ENCODE peak calls at places on chromosome 10, in five cellular contexts. One of them, this sample, is unnamed.

GRCh38 chr10:22461891-22462290 is 116.6 kb downstream of the SPAG6 start:
- DNase-seq in spleen: no peak
- DNase-seq in endothelial cell: no peak
- DNase-seq in MCF 10A: peak; percentile 56
- DNase-seq in heart right ventricle: no peak
- DNase-seq in this sample: no peak

GRCh38 chr10:12509016-12509793 is 159.9 kb downstream of the CAMK1D start:
- DNase-seq in spleen: no peak
- DNase-seq in endothelial cell: no peak
- DNase-seq in heart right ventricle: no peak
- DNase-seq in MCF 10A: no peak
- DNase-seq in this sample: no peak

GRCh38 chr10:113644185-113645120 is 19.4 kb downstream of the NRAP start:
- DNase-seq in MCF 10A: peak; percentile 11
- DNase-seq in endothelial cell: no peak
- DNase-seq in heart right ventricle: peak; percentile 14
- DNase-seq in spleen: no peak
- DNase-seq in this sample: no peak

GRCh38 chr10:103696411-103697145 is 158.8 kb downstream of the SH3PXD2A start:
- DNase-seq in heart right ventricle: peak; percentile 74
- DNase-seq in spleen: peak; percentile 81
- DNase-seq in endothelial cell: no peak
- DNase-seq in MCF 10A: peak; percentile 85
- DNase-seq in this sample: peak; percentile 30

GRCh38 chr10:97708976-97709745 is 4.4 kb upstream of the MARVELD1 start:
- DNase-seq in MCF 10A: peak; percentile 82
- DNase-seq in heart right ventricle: peak; percentile 79
- DNase-seq in spleen: peak; percentile 58
- DNase-seq in endothelial cell: peak; percentile 61
- DNase-seq in this sample: no peak

GRCh38 chr10:14211617-14212016 is 119.1 kb downstream of the FRMD4A start:
- DNase-seq in heart right ventricle: no peak
- DNase-seq in endothelial cell: no peak
- DNase-seq in MCF 10A: no peak
- DNase-seq in spleen: no peak
- DNase-seq in this sample: no peak

GRCh38 chr10:22338260-22338894 is 6.9 kb upstream of the SPAG6 start:
- DNase-seq in heart right ventricle: no peak
- DNase-seq in spleen: no peak
- DNase-seq in MCF 10A: no peak
- DNase-seq in endothelial cell: no peak
- DNase-seq in this sample: no peak

GRCh38 chr10:87579563-87579962 is 74.9 kb downstream of the MINPP1 start:
- DNase-seq in MCF 10A: no peak
- DNase-seq in endothelial cell: no peak
- DNase-seq in heart right ventricle: no peak
- DNase-seq in spleen: no peak
- DNase-seq in this sample: no peak

GRCh38 chr10:110337906-110338305 is 33.2 kb upstream of the SMNDC1 start:
- DNase-seq in heart right ventricle: no peak
- DNase-seq in spleen: no peak
- DNase-seq in endothelial cell: no peak
- DNase-seq in MCF 10A: peak; percentile 79
- DNase-seq in this sample: no peak

GRCh38 chr10:10804998-10805737 is 212.5 kb upstream of the CELF2 start:
- DNase-seq in heart right ventricle: no peak
- DNase-seq in spleen: no peak
- DNase-seq in MCF 10A: peak; percentile 55
- DNase-seq in endothelial cell: no peak
- DNase-seq in this sample: no peak

GRCh38 chr10:29353887-29354561 is 65.2 kb downstream of the LYZL1 start:
- DNase-seq in heart right ventricle: no peak
- DNase-seq in spleen: no peak
- DNase-seq in endothelial cell: no peak
- DNase-seq in MCF 10A: no peak
- DNase-seq in this sample: no peak

GRCh38 chr10:114349505-114350211 is 54.6 kb downstream of the AFAP1L2 start:
- DNase-seq in spleen: no peak
- DNase-seq in MCF 10A: no peak
- DNase-seq in heart right ventricle: peak; percentile 17
- DNase-seq in endothelial cell: no peak
- DNase-seq in this sample: no peak

GRCh38 chr10:59779656-59780521 is 26.6 kb upstream of the MRLN start:
- DNase-seq in MCF 10A: no peak
- DNase-seq in endothelial cell: no peak
- DNase-seq in spleen: no peak
- DNase-seq in heart right ventricle: peak; percentile 15
- DNase-seq in this sample: no peak

DNA sequence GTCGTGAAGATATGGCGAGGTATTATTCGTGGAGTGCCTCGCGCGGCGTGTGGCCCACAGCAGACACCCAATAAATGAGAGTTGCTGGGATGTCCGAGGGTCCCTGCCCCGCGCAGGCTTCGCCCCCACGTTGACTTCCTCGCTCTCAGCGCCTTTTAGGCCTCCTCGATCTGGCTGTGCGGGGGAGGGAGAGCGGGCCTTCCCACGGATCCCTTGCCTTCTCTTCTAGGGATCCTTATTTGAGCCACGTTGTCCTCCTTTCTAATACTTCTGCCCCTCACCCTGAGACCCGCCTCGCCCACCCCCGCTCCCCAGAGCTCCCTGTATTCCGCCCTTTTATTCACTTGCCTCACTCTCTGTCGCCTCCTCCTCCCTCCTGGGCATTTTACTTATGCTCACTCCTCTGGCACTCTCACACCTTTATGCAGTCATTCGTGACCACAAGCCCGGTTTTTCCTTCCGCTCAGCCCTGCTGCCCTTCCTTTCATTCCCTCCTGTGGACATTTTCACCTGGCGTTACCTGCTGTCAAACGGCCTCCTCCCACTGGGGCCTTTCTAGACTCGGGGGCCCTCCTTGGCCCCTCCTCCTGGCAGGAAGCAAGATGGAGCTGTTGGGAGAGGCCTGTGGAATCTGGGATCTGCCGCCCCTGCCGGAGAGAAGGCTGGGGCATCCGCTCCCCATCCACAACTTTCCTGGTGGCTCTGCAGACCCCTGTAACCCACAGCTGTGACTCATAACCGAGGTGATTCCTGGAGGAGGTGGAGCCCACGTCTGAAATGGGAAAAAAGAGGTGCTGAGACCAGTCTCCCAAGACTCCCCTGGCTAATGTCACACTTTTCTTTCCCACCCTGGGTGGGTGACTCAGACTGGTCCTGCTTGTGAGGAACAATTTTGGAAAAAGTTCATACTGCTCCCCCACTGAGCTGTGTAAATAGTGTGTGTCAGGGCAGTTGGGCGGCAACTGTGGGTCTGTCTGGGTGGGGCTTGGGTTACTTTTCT is 1.0 kb downstream of the VCL start:
- DNase-seq in spleen: peak; percentile 85
- DNase-seq in heart right ventricle: peak; percentile 71
- DNase-seq in endothelial cell: peak; percentile 71
- DNase-seq in MCF 10A: peak; percentile 83
- DNase-seq in this sample: peak; percentile 24
- TF ChIP-seq CTCF in spleen: peak; percentile 43
- TF ChIP-seq CTCF in heart right ventricle: peak; percentile 27
- TF ChIP-seq CTCF in endothelial cell: no peak
- TF ChIP-seq CTCF in MCF 10A: no peak
- TF ChIP-seq CTCF in this sample: no peak

DNA sequence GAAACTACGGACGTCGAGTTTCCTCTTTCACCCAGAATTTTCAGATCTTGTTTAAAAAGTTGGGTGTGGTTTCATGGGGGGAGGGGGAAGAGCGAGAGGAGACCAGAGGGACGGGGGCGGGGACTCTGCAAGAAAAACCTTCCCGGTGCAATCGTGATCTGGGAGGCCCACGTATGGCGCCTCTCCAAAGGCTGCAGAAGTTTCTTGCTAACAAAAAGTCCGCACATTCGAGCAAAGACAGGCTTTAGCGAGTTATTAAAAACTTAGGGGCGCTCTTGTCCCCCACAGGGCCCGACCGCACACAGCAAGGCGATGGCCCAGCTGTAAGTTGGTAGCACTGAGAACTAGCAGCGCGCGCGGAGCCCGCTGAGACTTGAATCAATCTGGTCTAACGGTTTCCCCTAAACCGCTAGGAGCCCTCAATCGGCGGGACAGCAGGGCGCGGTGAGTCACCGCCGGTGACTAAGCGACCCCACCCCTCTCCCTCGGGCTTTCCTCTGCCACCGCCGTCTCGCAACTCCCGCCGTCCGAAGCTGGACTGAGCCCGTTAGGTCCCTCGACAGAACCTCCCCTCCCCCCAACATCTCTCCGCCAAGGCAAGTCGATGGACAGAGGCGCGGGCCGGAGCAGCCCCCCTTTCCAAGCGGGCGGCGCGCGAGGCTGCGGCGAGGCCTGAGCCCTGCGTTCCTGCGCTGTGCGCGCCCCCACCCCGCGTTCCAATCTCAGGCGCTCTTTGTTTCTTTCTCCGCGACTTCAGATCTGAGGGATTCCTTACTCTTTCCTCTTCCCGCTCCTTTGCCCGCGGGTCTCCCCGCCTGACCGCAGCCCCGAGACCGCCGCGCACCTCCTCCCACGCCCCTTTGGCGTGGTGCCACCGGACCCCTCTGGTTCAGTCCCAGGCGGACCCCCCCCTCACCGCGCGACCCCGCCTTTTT is at the start of gene VIM:
- DNase-seq in spleen: peak; percentile 95
- DNase-seq in endothelial cell: peak; percentile 83
- DNase-seq in heart right ventricle: peak; percentile 92
- DNase-seq in MCF 10A: peak; percentile 97
- DNase-seq in this sample: peak; percentile 82
- TF ChIP-seq CTCF in spleen: peak; percentile 31
- TF ChIP-seq CTCF in endothelial cell: no peak
- TF ChIP-seq CTCF in heart right ventricle: no peak
- TF ChIP-seq CTCF in MCF 10A: no peak
- TF ChIP-seq CTCF in this sample: no peak

GRCh38 chr10:79106651-79107050 is 37.9 kb downstream of the ZMIZ1 start:
- DNase-seq in endothelial cell: no peak
- DNase-seq in MCF 10A: no peak
- DNase-seq in heart right ventricle: no peak
- DNase-seq in spleen: no peak
- DNase-seq in this sample: no peak

GRCh38 chr10:79104264-79104954 is 35.6 kb downstream of the ZMIZ1 start:
- DNase-seq in heart right ventricle: no peak
- DNase-seq in endothelial cell: no peak
- DNase-seq in spleen: peak; percentile 86
- DNase-seq in MCF 10A: peak; percentile 58
- DNase-seq in this sample: no peak

GRCh38 chr10:79105818-79106217 is 37.1 kb downstream of the ZMIZ1 start:
- DNase-seq in MCF 10A: no peak
- DNase-seq in heart right ventricle: no peak
- DNase-seq in spleen: no peak
- DNase-seq in endothelial cell: no peak
- DNase-seq in this sample: no peak

GRCh38 chr10:79106251-79106650 is 37.5 kb downstream of the ZMIZ1 start:
- DNase-seq in heart right ventricle: no peak
- DNase-seq in MCF 10A: no peak
- DNase-seq in endothelial cell: no peak
- DNase-seq in spleen: no peak
- DNase-seq in this sample: no peak

GRCh38 chr10:79105164-79105739 is 36.5 kb downstream of the ZMIZ1 start:
- DNase-seq in MCF 10A: no peak
- DNase-seq in heart right ventricle: no peak
- DNase-seq in spleen: no peak
- DNase-seq in endothelial cell: no peak
- DNase-seq in this sample: no peak
- TF ChIP-seq CTCF in MCF 10A: no peak
- TF ChIP-seq CTCF in heart right ventricle: no peak
- TF ChIP-seq CTCF in spleen: no peak
- TF ChIP-seq CTCF in endothelial cell: no peak
- TF ChIP-seq CTCF in this sample: no peak

GRCh38 chr10:128846927-128847326 is 620.1 kb upstream of the MGMT start:
- DNase-seq in spleen: no peak
- DNase-seq in endothelial cell: no peak
- DNase-seq in heart right ventricle: no peak
- DNase-seq in MCF 10A: no peak
- DNase-seq in this sample: no peak

GRCh38 chr10:128848807-128849206 is 618.2 kb upstream of the MGMT start:
- DNase-seq in MCF 10A: no peak
- DNase-seq in endothelial cell: no peak
- DNase-seq in spleen: no peak
- DNase-seq in heart right ventricle: peak; percentile 38
- DNase-seq in this sample: no peak

GRCh38 chr10:128839134-128839533 is 627.9 kb upstream of the MGMT start:
- DNase-seq in endothelial cell: no peak
- DNase-seq in spleen: no peak
- DNase-seq in MCF 10A: no peak
- DNase-seq in heart right ventricle: no peak
- DNase-seq in this sample: no peak

GRCh38 chr10:128839701-128840100 is 627.3 kb upstream of the MGMT start:
- DNase-seq in endothelial cell: no peak
- DNase-seq in heart right ventricle: no peak
- DNase-seq in MCF 10A: no peak
- DNase-seq in spleen: no peak
- DNase-seq in this sample: no peak

DNA sequence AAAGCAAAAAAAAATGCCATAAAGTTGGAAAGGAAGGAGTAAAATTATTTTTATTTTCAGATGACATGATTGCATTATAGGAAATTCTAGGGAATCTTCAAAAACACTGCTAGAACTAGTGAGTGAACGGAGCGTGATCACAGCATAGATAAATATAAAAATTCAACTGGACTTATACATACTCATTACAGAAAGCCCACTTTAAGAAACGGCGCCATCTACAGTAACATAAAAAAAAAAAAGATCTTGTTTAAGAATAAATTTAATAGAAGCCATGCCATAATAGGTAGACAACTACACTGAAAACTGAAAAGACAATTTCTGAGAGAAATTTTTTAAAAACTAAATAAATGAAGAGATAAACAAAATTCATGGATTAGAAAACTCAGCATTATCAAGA is 623.1 kb upstream of the MGMT start:
- DNase-seq in spleen: no peak
- DNase-seq in endothelial cell: no peak
- DNase-seq in heart right ventricle: no peak
- DNase-seq in MCF 10A: peak; percentile 25
- DNase-seq in this sample: no peak
- TF ChIP-seq CTCF in spleen: no peak
- TF ChIP-seq CTCF in endothelial cell: peak; percentile 23
- TF ChIP-seq CTCF in heart right ventricle: no peak
- TF ChIP-seq CTCF in MCF 10A: no peak
- TF ChIP-seq CTCF in this sample: no peak

GRCh38 chr10:35424680-35425285 is 88.5 kb downstream of the CCNY start:
- DNase-seq in heart right ventricle: no peak
- DNase-seq in MCF 10A: no peak
- DNase-seq in endothelial cell: no peak
- DNase-seq in spleen: no peak
- DNase-seq in this sample: no peak

GRCh38 chr10:35422236-35422635 is 85.9 kb downstream of the CCNY start:
- DNase-seq in spleen: no peak
- DNase-seq in MCF 10A: peak; percentile 50
- DNase-seq in heart right ventricle: no peak
- DNase-seq in endothelial cell: no peak
- DNase-seq in this sample: no peak

GRCh38 chr10:35421553-35422178 is 85.4 kb downstream of the CCNY start:
- DNase-seq in endothelial cell: no peak
- DNase-seq in MCF 10A: peak; percentile 82
- DNase-seq in spleen: no peak
- DNase-seq in heart right ventricle: no peak
- DNase-seq in this sample: no peak

GRCh38 chr10:35425596-35425995 is 89.3 kb downstream of the CCNY start:
- DNase-seq in endothelial cell: no peak
- DNase-seq in heart right ventricle: no peak
- DNase-seq in MCF 10A: no peak
- DNase-seq in spleen: no peak
- DNase-seq in this sample: no peak

GRCh38 chr10:35423505-35424306 is 87.4 kb downstream of the CCNY start:
- DNase-seq in MCF 10A: peak; percentile 58
- DNase-seq in endothelial cell: no peak
- DNase-seq in spleen: no peak
- DNase-seq in heart right ventricle: no peak
- DNase-seq in this sample: no peak
- TF ChIP-seq CTCF in MCF 10A: no peak
- TF ChIP-seq CTCF in endothelial cell: no peak
- TF ChIP-seq CTCF in spleen: no peak
- TF ChIP-seq CTCF in heart right ventricle: no peak
- TF ChIP-seq CTCF in this sample: no peak

This sample was measured in activated B cell treated with CpG ODN at 0.5 μM for 24 hours.